ENCODE peak calls at places on chromosomes 6 and 20, in seven cellular contexts. One of them, this sample, is unnamed.

GRCh38 chr20:8601542-8601912 is 467.4 kb upstream of the PLCB4 start:
- DNase-seq in testis: no peak
- DNase-seq in AG09309: no peak
- DNase-seq in ovary: no peak
- DNase-seq in sigmoid colon: no peak
- DNase-seq in OCI-LY7: peak
- DNase-seq in uterus: no peak
- DNase-seq in this sample: peak

GRCh38 chr20:51966296-51966971 is 164.1 kb upstream of the SALL4 start:
- DNase-seq in AG09309: no peak
- DNase-seq in uterus: peak
- DNase-seq in testis: peak
- DNase-seq in ovary: no peak
- DNase-seq in sigmoid colon: peak
- DNase-seq in OCI-LY7: peak
- DNase-seq in this sample: no peak

GRCh38 chr20:14568225-14568624 is 230.8 kb upstream of the FLRT3 start:
- DNase-seq in sigmoid colon: no peak
- DNase-seq in ovary: no peak
- DNase-seq in AG09309: no peak
- DNase-seq in testis: no peak
- DNase-seq in OCI-LY7: no peak
- DNase-seq in uterus: no peak
- DNase-seq in this sample: no peak

GRCh38 chr6:116508527-116508926 is 2.9 kb upstream of the CALHM5 start:
- DNase-seq in OCI-LY7: no peak
- DNase-seq in sigmoid colon: no peak
- DNase-seq in AG09309: no peak
- DNase-seq in ovary: no peak
- DNase-seq in uterus: no peak
- DNase-seq in testis: no peak
- DNase-seq in this sample: no peak

GRCh38 chr6:35300848-35301247 is 3.2 kb downstream of the DEF6 start:
- DNase-seq in testis: no peak
- DNase-seq in uterus: no peak
- DNase-seq in ovary: no peak
- DNase-seq in sigmoid colon: peak
- DNase-seq in AG09309: no peak
- DNase-seq in OCI-LY7: no peak
- DNase-seq in this sample: no peak

GRCh38 chr20:50313223-50313820 is 122.7 kb downstream of the CEBPB start:
- DNase-seq in ovary: no peak
- DNase-seq in AG09309: no peak
- DNase-seq in OCI-LY7: no peak
- DNase-seq in testis: peak
- DNase-seq in uterus: no peak
- DNase-seq in sigmoid colon: no peak
- DNase-seq in this sample: no peak

GRCh38 chr6:30542915-30543314 is 13.4 kb downstream of the GNL1 start:
- DNase-seq in sigmoid colon: no peak
- DNase-seq in ovary: no peak
- DNase-seq in testis: no peak
- DNase-seq in OCI-LY7: no peak
- DNase-seq in uterus: no peak
- DNase-seq in AG09309: no peak
- DNase-seq in this sample: no peak

GRCh38 chr6:31419842-31420241 is 16.4 kb downstream of the MICA start:
- DNase-seq in uterus: no peak
- DNase-seq in OCI-LY7: no peak
- DNase-seq in ovary: no peak
- DNase-seq in AG09309: no peak
- DNase-seq in sigmoid colon: no peak
- DNase-seq in testis: no peak
- DNase-seq in this sample: no peak

GRCh38 chr20:61310954-61311353 is 58.9 kb downstream of the CDH4 start:
- DNase-seq in OCI-LY7: no peak
- DNase-seq in AG09309: no peak
- DNase-seq in uterus: no peak
- DNase-seq in sigmoid colon: no peak
- DNase-seq in testis: no peak
- DNase-seq in ovary: no peak
- DNase-seq in this sample: no peak

GRCh38 chr6:166078294-166078693 is 89.4 kb downstream of the TBXT start:
- DNase-seq in AG09309: no peak
- DNase-seq in uterus: no peak
- DNase-seq in OCI-LY7: no peak
- DNase-seq in ovary: no peak
- DNase-seq in sigmoid colon: no peak
- DNase-seq in testis: no peak
- DNase-seq in this sample: no peak

GRCh38 chr6:41427642-41428401 is 92.4 kb downstream of the NCR2 start:
- DNase-seq in ovary: peak
- DNase-seq in uterus: peak
- DNase-seq in AG09309: no peak
- DNase-seq in sigmoid colon: peak
- DNase-seq in OCI-LY7: no peak
- DNase-seq in testis: peak
- DNase-seq in this sample: no peak

GRCh38 chr20:21505810-21506530 is 7.9 kb downstream of the NKX2-2 start:
- DNase-seq in sigmoid colon: no peak
- DNase-seq in AG09309: no peak
- DNase-seq in testis: peak
- DNase-seq in ovary: peak
- DNase-seq in uterus: no peak
- DNase-seq in OCI-LY7: no peak
- DNase-seq in this sample: no peak

GRCh38 chr6:170114956-170115855 is 175.7 kb downstream of the DLL1 start:
- DNase-seq in ovary: peak
- DNase-seq in OCI-LY7: no peak
- DNase-seq in uterus: no peak
- DNase-seq in testis: peak
- DNase-seq in sigmoid colon: peak
- DNase-seq in AG09309: no peak
- DNase-seq in this sample: no peak

GRCh38 chr20:10562929-10563328 is 110.9 kb downstream of the JAG1 start:
- DNase-seq in uterus: no peak
- DNase-seq in sigmoid colon: no peak
- DNase-seq in ovary: no peak
- DNase-seq in AG09309: no peak
- DNase-seq in testis: no peak
- DNase-seq in OCI-LY7: no peak
- DNase-seq in this sample: no peak

GRCh38 chr20:6388666-6389197 is 265.9 kb upstream of the FERMT1 start:
- DNase-seq in ovary: no peak
- DNase-seq in testis: no peak
- DNase-seq in AG09309: no peak
- DNase-seq in sigmoid colon: no peak
- DNase-seq in uterus: no peak
- DNase-seq in OCI-LY7: no peak
- DNase-seq in this sample: no peak

GRCh38 chr6:152771061-152771687 is 20.6 kb downstream of the VIP start:
- DNase-seq in testis: no peak
- DNase-seq in OCI-LY7: no peak
- DNase-seq in uterus: no peak
- DNase-seq in sigmoid colon: no peak
- DNase-seq in AG09309: no peak
- DNase-seq in ovary: no peak
- DNase-seq in this sample: no peak

GRCh38 chr6:68760941-68761676 is 126.0 kb downstream of the ADGRB3 start:
- DNase-seq in testis: no peak
- DNase-seq in sigmoid colon: no peak
- DNase-seq in OCI-LY7: no peak
- DNase-seq in uterus: no peak
- DNase-seq in ovary: no peak
- DNase-seq in AG09309: no peak
- DNase-seq in this sample: no peak

GRCh38 chr20:46027245-46027853 is 1.7 kb upstream of the SLC12A5 start:
- DNase-seq in sigmoid colon: no peak
- DNase-seq in uterus: no peak
- DNase-seq in AG09309: peak
- DNase-seq in ovary: no peak
- DNase-seq in OCI-LY7: peak
- DNase-seq in testis: peak
- DNase-seq in this sample: no peak

GRCh38 chr6:156102129-156102528 is 646.5 kb upstream of the NOX3 start:
- DNase-seq in ovary: no peak
- DNase-seq in uterus: no peak
- DNase-seq in testis: no peak
- DNase-seq in AG09309: no peak
- DNase-seq in sigmoid colon: no peak
- DNase-seq in OCI-LY7: peak
- DNase-seq in this sample: no peak

GRCh38 chr6:29995346-29995777 is 53.0 kb downstream of the HLA-A start:
- DNase-seq in OCI-LY7: no peak
- DNase-seq in uterus: no peak
- DNase-seq in sigmoid colon: no peak
- DNase-seq in AG09309: no peak
- DNase-seq in testis: no peak
- DNase-seq in ovary: no peak
- DNase-seq in this sample: peak

GRCh38 chr6:73451166-73452106 is 661 bp downstream of the CGAS start:
- DNase-seq in uterus: peak
- DNase-seq in ovary: peak
- DNase-seq in sigmoid colon: peak
- DNase-seq in testis: peak
- DNase-seq in AG09309: no peak
- DNase-seq in OCI-LY7: peak
- DNase-seq in this sample: no peak

GRCh38 chr20:63381781-63382431 is 20.8 kb upstream of the CHRNA4 start:
- DNase-seq in ovary: peak
- DNase-seq in AG09309: no peak
- DNase-seq in sigmoid colon: no peak
- DNase-seq in testis: no peak
- DNase-seq in uterus: no peak
- DNase-seq in OCI-LY7: no peak
- DNase-seq in this sample: no peak

DNA sequence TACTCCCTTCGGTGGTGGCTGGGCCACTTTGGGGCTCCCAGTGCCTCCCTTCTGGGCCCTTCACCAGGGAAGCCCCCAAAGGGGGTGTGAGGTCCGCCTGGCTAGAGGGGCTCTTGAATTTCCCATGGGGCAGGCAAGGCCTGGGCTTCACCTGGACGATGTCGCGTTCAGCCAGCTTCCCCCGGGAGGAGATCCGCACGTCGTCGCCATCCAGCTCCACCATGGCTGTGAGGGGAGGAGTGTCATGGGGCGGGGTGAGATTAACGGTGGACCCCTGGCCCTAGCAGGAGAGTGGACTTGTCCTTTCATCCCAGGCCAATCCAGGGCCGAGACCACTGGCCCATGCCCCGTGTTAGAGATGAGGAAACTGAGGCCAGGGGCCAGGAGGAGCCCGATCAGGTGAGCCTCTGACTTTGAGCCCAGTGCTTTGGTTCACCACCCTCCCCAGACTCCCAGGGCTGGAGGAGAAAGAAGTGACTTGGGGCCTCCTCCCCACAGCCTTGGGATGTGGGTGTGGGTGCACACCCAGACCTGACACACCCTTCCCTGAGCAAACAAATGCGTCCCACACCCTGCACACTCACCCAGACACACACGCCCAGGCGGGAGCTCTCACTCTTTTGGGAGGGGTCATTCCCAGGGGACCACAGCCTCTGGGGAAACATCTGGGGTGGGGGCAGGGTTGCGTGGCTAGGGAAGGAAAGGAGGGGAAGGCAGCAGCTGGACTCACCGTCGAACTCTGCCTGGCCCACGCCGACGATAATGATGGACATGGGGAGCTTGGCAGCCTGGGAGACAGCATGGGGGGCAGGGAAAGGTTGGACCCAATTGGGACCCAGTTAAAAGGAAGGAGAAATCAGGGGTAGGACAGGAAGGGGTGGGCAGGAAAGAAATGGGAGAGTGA is 46.2 kb downstream of the RAB44 start:
- DNase-seq in OCI-LY7: no peak
- DNase-seq in uterus: no peak
- DNase-seq in sigmoid colon: no peak
- DNase-seq in ovary: no peak
- DNase-seq in testis: no peak
- DNase-seq in AG09309: no peak
- DNase-seq in this sample: no peak
- H3K4me3 ChIP-seq in OCI-LY7: no peak
- H3K4me3 ChIP-seq in uterus: no peak
- H3K4me3 ChIP-seq in sigmoid colon: no peak
- H3K4me3 ChIP-seq in ovary: no peak
- H3K4me3 ChIP-seq in testis: no peak
- H3K4me3 ChIP-seq in AG09309: no peak
- H3K4me3 ChIP-seq in this sample: no peak

GRCh38 chr6:50959081-50959641 is 140.5 kb downstream of the TFAP2B start:
- DNase-seq in uterus: no peak
- DNase-seq in testis: no peak
- DNase-seq in OCI-LY7: no peak
- DNase-seq in sigmoid colon: no peak
- DNase-seq in AG09309: no peak
- DNase-seq in ovary: no peak
- DNase-seq in this sample: no peak

GRCh38 chr6:50966532-50966931 is 147.9 kb downstream of the TFAP2B start:
- DNase-seq in sigmoid colon: no peak
- DNase-seq in OCI-LY7: peak
- DNase-seq in AG09309: no peak
- DNase-seq in ovary: no peak
- DNase-seq in testis: no peak
- DNase-seq in uterus: no peak
- DNase-seq in this sample: no peak

GRCh38 chr6:50965495-50965894 is 146.8 kb downstream of the TFAP2B start:
- DNase-seq in uterus: no peak
- DNase-seq in sigmoid colon: no peak
- DNase-seq in testis: no peak
- DNase-seq in OCI-LY7: no peak
- DNase-seq in ovary: no peak
- DNase-seq in AG09309: no peak
- DNase-seq in this sample: no peak

GRCh38 chr6:50958148-50958547 is 139.5 kb downstream of the TFAP2B start:
- DNase-seq in AG09309: no peak
- DNase-seq in ovary: no peak
- DNase-seq in OCI-LY7: no peak
- DNase-seq in sigmoid colon: no peak
- DNase-seq in testis: no peak
- DNase-seq in uterus: no peak
- DNase-seq in this sample: no peak

GRCh38 chr6:50962213-50962759 is 143.6 kb downstream of the TFAP2B start:
- DNase-seq in AG09309: no peak
- DNase-seq in ovary: no peak
- DNase-seq in OCI-LY7: no peak
- DNase-seq in sigmoid colon: no peak
- DNase-seq in uterus: no peak
- DNase-seq in testis: no peak
- DNase-seq in this sample: no peak
- TF ChIP-seq CTCF in AG09309: no peak
- TF ChIP-seq CTCF in ovary: no peak
- TF ChIP-seq CTCF in OCI-LY7: no peak
- TF ChIP-seq CTCF in sigmoid colon: no peak
- TF ChIP-seq CTCF in uterus: no peak
- TF ChIP-seq CTCF in testis: no peak
- TF ChIP-seq CTCF in this sample: no peak

GRCh38 chr6:168971549-168971948 is 282.1 kb downstream of the THBS2 start:
- DNase-seq in AG09309: no peak
- DNase-seq in uterus: no peak
- DNase-seq in OCI-LY7: no peak
- DNase-seq in ovary: no peak
- DNase-seq in testis: no peak
- DNase-seq in sigmoid colon: no peak
- DNase-seq in this sample: no peak
- H3K4me3 ChIP-seq in AG09309: no peak
- H3K4me3 ChIP-seq in uterus: no peak
- H3K4me3 ChIP-seq in OCI-LY7: no peak
- H3K4me3 ChIP-seq in ovary: no peak
- H3K4me3 ChIP-seq in testis: no peak
- H3K4me3 ChIP-seq in sigmoid colon: no peak
- H3K4me3 ChIP-seq in this sample: no peak

GRCh38 chr20:38187512-38187911 is 22.4 kb upstream of the TGM2 start:
- DNase-seq in uterus: no peak
- DNase-seq in ovary: no peak
- DNase-seq in OCI-LY7: no peak
- DNase-seq in AG09309: no peak
- DNase-seq in sigmoid colon: peak
- DNase-seq in testis: no peak
- DNase-seq in this sample: no peak
- TF ChIP-seq CTCF in uterus: no peak
- TF ChIP-seq CTCF in ovary: no peak
- TF ChIP-seq CTCF in OCI-LY7: no peak
- TF ChIP-seq CTCF in AG09309: peak
- TF ChIP-seq CTCF in sigmoid colon: no peak
- TF ChIP-seq CTCF in testis: no peak
- TF ChIP-seq CTCF in this sample: peak